ENCODE peak calls at places on chromosomes 13 and 19, in ten cellular contexts. V, N, G, L, C, J, W, Z, Q and H are unnamed samples.

GRCh38 chr13:59873856-59874255 is 289.9 kb downstream of the DIAPH3 start:
- DNase-seq in V (no peak), N (no peak), G (no peak), L (no peak), C (no peak), J (no peak), W (no peak), Z (no peak), Q (no peak), H (no peak)

GRCh38 chr19:41323023-41323422 is 13.1 kb downstream of the CCDC97 start:
- DNase-seq in V (no peak), N (peak; percentile 92), G (no peak), L (no peak), C (no peak), J (no peak), W (no peak), Z (no peak), Q (no peak), H (peak; percentile 72)

GRCh38 chr13:33340631-33341030 is 55.1 kb upstream of the STARD13 start:
- DNase-seq in V (no peak), N (peak; percentile 52), G (no peak), L (no peak), C (no peak), J (no peak), W (no peak), Z (no peak), Q (no peak), H (peak; percentile 63)

GRCh38 chr19:40721140-40721486 is 4.2 kb downstream of the ITPKC start:
- DNase-seq in V (no peak), N (no peak), G (no peak), L (no peak), C (no peak), J (no peak), W (no peak), Z (no peak), Q (no peak), H (peak; percentile 13)

GRCh38 chr19:4369109-4369887 is 25.9 kb downstream of the MPND start:
- DNase-seq in V (no peak), N (no peak), G (peak; percentile 43), L (no peak), C (no peak), J (peak; percentile 89), W (no peak), Z (no peak), Q (no peak), H (peak; percentile 47)

GRCh38 chr19:32666084-32666483 is 8.9 kb downstream of the ANKRD27 start:
- DNase-seq in V (no peak), N (no peak), G (no peak), L (no peak), C (no peak), J (no peak), W (no peak), Z (no peak), Q (no peak), H (no peak)

GRCh38 chr13:22717036-22717435 is 463.7 kb upstream of the SGCG start:
- DNase-seq in V (no peak), N (no peak), G (peak; percentile 60), L (no peak), C (no peak), J (no peak), W (peak; percentile 32), Z (no peak), Q (no peak), H (no peak)

GRCh38 chr19:11279505-11280236 is 16.3 kb upstream of the TSPAN16 start:
- DNase-seq in V (no peak), N (no peak), G (no peak), L (no peak), C (no peak), J (no peak), W (no peak), Z (no peak), Q (no peak), H (no peak)

GRCh38 chr13:80337706-80338105 is 3.2 kb downstream of the SPRY2 start:
- DNase-seq in V (no peak), N (no peak), G (no peak), L (no peak), C (no peak), J (no peak), W (no peak), Z (no peak), Q (no peak), H (peak; percentile 52)

GRCh38 chr13:27638521-27638920 is 16.8 kb downstream of the POLR1D start:
- DNase-seq in V (no peak), N (peak; percentile 57), G (no peak), L (no peak), C (no peak), J (no peak), W (no peak), Z (no peak), Q (no peak), H (peak; percentile 36)

GRCh38 chr19:18895038-18895827 is 725 bp downstream of the CERS1 start:
- DNase-seq in V (no peak), N (no peak), G (peak; percentile 90), L (no peak), C (peak; percentile 74), J (no peak), W (peak; percentile 89), Z (no peak), Q (no peak), H (peak; percentile 34)

DNA sequence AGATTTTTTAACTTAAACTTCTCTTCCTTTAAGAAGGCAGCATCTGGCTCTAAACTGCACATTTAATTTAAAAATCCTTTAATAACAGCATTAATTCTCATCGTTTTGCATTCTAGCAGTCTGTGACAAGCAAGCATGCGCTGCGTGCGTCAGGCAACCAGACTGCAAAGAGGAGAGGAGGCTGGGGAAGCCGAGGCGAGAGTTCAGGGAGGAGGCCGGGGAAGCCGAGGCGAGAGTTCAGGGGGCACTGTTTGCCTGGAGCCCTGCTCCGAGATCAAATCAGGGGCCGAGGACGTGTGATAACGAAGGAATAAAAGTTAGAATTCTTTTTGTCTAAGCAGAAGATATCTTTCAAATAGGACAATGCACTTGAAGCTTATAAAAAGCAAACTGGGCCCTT is 435.7 kb downstream of the EFNB2 start:
- DNase-seq in V (no peak), N (no peak), G (peak; percentile 38), L (no peak), C (no peak), J (no peak), W (no peak), Z (no peak), Q (no peak), H (no peak)
- H3K4me3 ChIP-seq in V (no peak overlapping the region), N (no peak overlapping the region), G (no peak overlapping the region), L (no peak overlapping the region), C (no peak overlapping the region), J (no peak overlapping the region), W (no peak overlapping the region), Z (no peak overlapping the region), Q (no peak overlapping the region), H (no peak overlapping the region)

GRCh38 chr19:8528500-8528899 is 14.5 kb upstream of the ZNF414 start:
- DNase-seq in V (no peak), N (no peak), G (no peak), L (no peak), C (no peak), J (no peak), W (no peak), Z (no peak), Q (no peak), H (no peak)

GRCh38 chr19:8530061-8530679 is 16.2 kb upstream of the ZNF414 start:
- DNase-seq in V (no peak), N (no peak), G (no peak), L (no peak), C (no peak), J (no peak), W (no peak), Z (no peak), Q (no peak), H (no peak)

GRCh38 chr19:8529369-8530006 is 15.5 kb upstream of the ZNF414 start:
- DNase-seq in V (no peak), N (no peak), G (no peak), L (no peak), C (no peak), J (no peak), W (no peak), Z (no peak), Q (no peak), H (no peak)

GRCh38 chr19:8531470-8531869 is 17.5 kb upstream of the ZNF414 start:
- DNase-seq in V (no peak), N (no peak), G (no peak), L (no peak), C (no peak), J (no peak), W (no peak), Z (no peak), Q (no peak), H (no peak)

DNA sequence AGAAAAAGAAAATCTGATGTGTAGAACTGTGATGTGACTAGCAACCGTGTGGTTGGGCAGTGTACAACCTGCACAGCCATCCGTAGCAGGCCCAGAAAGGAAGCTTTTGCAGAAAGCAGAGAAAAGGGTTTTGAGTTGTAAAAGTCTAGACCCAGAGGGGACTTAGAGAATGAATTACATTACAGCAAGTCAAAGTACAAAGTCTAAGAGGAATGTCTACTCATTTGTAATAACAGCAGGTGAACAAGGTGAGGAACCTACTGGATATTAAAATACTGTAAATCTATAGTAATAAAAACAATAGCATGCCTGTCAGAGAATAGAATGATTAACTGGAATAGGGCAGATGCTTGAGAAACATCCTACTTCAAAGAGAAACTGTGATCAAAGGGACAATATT is 18.2 kb upstream of the ZNF414 start:
- DNase-seq in V (no peak), N (no peak), G (no peak), L (no peak), C (no peak), J (no peak), W (no peak), Z (no peak), Q (no peak), H (no peak)
- TF ChIP-seq CTCF in V (no peak), N (no peak), G (no peak), L (no peak), C (no peak), J (no peak), W (no peak), Z (no peak), Q (no peak), H (no peak)

DNA sequence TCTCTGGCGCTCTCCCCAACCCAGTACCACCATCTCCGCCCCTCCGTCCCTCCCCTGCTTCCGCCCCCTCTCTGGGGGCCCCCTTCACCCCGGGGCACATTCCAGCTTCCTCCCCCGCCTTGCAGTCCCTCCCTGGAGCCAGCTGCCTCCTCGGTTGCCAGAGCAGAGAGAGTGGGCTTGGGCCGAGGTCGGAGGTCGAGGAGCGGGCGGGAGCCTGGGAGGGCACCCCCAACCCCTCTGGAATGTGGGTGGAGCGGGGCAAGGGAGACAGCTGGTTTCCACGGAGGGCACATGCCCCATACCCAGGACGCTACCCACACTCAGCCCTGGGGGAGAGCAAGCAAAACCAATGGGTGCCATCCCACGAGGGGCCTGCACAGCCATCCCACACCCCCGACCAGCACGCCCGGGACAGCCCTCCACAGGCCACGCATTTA is 6.4 kb upstream of the CIRBP start:
- DNase-seq in V (no peak), N (no peak), G (peak; percentile 55), L (no peak), C (no peak), J (no peak), W (no peak), Z (no peak), Q (no peak), H (no peak)
- H3K4me3 ChIP-seq in V (peak overlapping the region; percentile 70), N (no peak overlapping the region), G (peak overlapping the region; percentile 73), L (no peak overlapping the region), C (peak overlapping the region; percentile 73), J (no peak overlapping the region), W (no peak overlapping the region), Z (peak overlapping the region; percentile 19), Q (no peak overlapping the region), H (no peak overlapping the region)

DNA sequence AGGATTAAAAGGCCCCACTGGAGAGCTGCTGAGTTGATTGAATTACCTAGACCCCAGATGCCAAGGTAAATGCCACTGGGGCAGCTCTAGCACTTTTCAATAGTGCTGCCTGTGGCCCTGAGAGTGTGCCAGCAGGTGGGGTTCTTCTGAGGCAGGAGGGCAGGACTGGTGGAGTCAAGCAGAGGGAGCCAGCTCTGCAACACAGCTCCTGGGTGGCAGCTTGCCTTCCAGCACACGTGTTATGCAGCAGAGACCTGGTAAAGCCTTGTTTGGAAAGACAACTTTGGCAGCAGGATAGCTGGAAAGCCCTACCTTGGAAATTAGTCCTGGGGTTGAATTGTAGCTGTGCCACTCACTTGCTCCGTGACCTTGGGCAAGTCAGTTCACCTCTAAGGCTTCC is 306.6 kb downstream of the ATP8A2 start:
- DNase-seq in V (no peak), N (no peak), G (no peak), L (no peak), C (no peak), J (no peak), W (no peak), Z (no peak), Q (peak; percentile 28), H (no peak)
- TF ChIP-seq CTCF in V (peak; percentile 32), N (no peak), G (no peak), L (no peak), C (no peak), J (no peak), W (no peak), Z (no peak), Q (no peak), H (no peak)